ENCODE peak calls at places on chromosome 12, in five cellular contexts. B is stimulated activated CD8-positive, alpha-beta memory T cell treated with anti-CD3 and anti-CD28 coated beads, Interleukin-4, amount 100 ng/mL, for 48 hours; S is stimulated activated CD4-positive, alpha-beta T cell treated with anti-CD3 and anti-CD28 coated beads, Interleukin-2, amount 100 ng/mL, for 24 hours; V is HuH-7.5; J is activated T-helper 1 cell treated with anti-CD3 and anti-CD28 coated beads, Interleukin-12 subunit alpha, Interleukin-12 subunit beta, Interleukin-2, Interleukin-4 antibody, amounts not matched to agents 30 ng/mL and 10 ng/mL and 1 ng/mL, durations not matched to agents 14 hours and 24 hours and 36 hours. P is an unnamed sample.

GRCh38 chr12:1797011-1797901 is 23.1 kb upstream of the LRTM2 start:
- DNase-seq in B (peak; percentile 73), S (peak; percentile 71), V (no peak), J (peak; percentile 45), P (no peak)

GRCh38 chr12:107488666-107489065 is 196.9 kb upstream of the PWP1 start:
- DNase-seq in B (no peak), S (no peak), V (no peak), J (no peak), P (no peak)

GRCh38 chr12:92457458-92458195 is 245.2 kb upstream of the PLEKHG7 start:
- DNase-seq in B (no peak), S (no peak), V (no peak), J (no peak), P (no peak)

GRCh38 chr12:18383203-18383602 is 121.9 kb downstream of the PIK3C2G start:
- DNase-seq in B (no peak), S (no peak), V (peak; percentile 29), J (no peak), P (no peak)

GRCh38 chr12:30974746-30975500 is 48.4 kb downstream of the TSPAN11 start:
- DNase-seq in B (no peak), S (no peak), V (no peak), J (no peak), P (no peak)

GRCh38 chr12:16148938-16149337 is 128.5 kb downstream of the SLC15A5 start:
- DNase-seq in B (no peak), S (no peak), V (no peak), J (no peak), P (no peak)

GRCh38 chr12:46891306-46891705 is 65.5 kb upstream of the SLC38A4 start:
- DNase-seq in B (no peak), S (no peak), V (no peak), J (no peak), P (no peak)

GRCh38 chr12:126093911-126094310 is 1028.7 kb downstream of the AACS start:
- DNase-seq in B (no peak), S (no peak), V (no peak), J (no peak), P (no peak)

GRCh38 chr12:114015851-114016250 is 49.7 kb upstream of the RBM19 start:
- DNase-seq in B (no peak), S (no peak), V (no peak), J (no peak), P (no peak)

GRCh38 chr12:23458640-23459039 is 490.8 kb downstream of the SOX5 start:
- DNase-seq in B (no peak), S (no peak), V (no peak), J (no peak), P (no peak)

GRCh38 chr12:7787574-7788315 is 1.5 kb upstream of the NANOG start:
- DNase-seq in B (no peak), S (no peak), V (no peak), J (no peak), P (no peak)

P was measured in cortex of kidney.